ENCODE peak calls at places on chromosomes 5 and 9, in four cellular contexts. One of them, this sample, is unnamed. For H3K4me1, the result is how much of the 10 kb centered on the place peaks cover.

GRCh38 chr9:21813575-21814473 is 11.4 kb downstream of the MTAP start:
- DNase-seq in pancreas: no peak
- DNase-seq in naive thymus-derived CD4-positive, alpha-beta T cell: peak
- DNase-seq in upper lobe of right lung: no peak
- DNase-seq in this sample: peak

GRCh38 chr5:137629646-137630045 is 106.2 kb downstream of the KLHL3 start:
- DNase-seq in pancreas: no peak
- DNase-seq in naive thymus-derived CD4-positive, alpha-beta T cell: peak
- DNase-seq in upper lobe of right lung: no peak
- DNase-seq in this sample: peak

GRCh38 chr5:61631438-61631941 is 299.4 kb downstream of the ZSWIM6 start:
- DNase-seq in pancreas: peak
- DNase-seq in naive thymus-derived CD4-positive, alpha-beta T cell: no peak
- DNase-seq in upper lobe of right lung: peak
- DNase-seq in this sample: no peak

GRCh38 chr9:36049408-36049807 is 12.7 kb downstream of the RECK start:
- DNase-seq in pancreas: no peak
- DNase-seq in naive thymus-derived CD4-positive, alpha-beta T cell: no peak
- DNase-seq in upper lobe of right lung: no peak
- DNase-seq in this sample: no peak

GRCh38 chr9:35423499-35423898 is 66.4 kb upstream of the RUSC2 start:
- DNase-seq in pancreas: no peak
- DNase-seq in naive thymus-derived CD4-positive, alpha-beta T cell: no peak
- DNase-seq in upper lobe of right lung: no peak
- DNase-seq in this sample: no peak

GRCh38 chr5:9447691-9448090 is 98.2 kb downstream of the SEMA5A start:
- DNase-seq in pancreas: no peak
- DNase-seq in naive thymus-derived CD4-positive, alpha-beta T cell: no peak
- DNase-seq in upper lobe of right lung: no peak
- DNase-seq in this sample: no peak

GRCh38 chr9:95757026-95757425 is 118.5 kb upstream of the ERCC6L2 start:
- DNase-seq in pancreas: no peak
- DNase-seq in naive thymus-derived CD4-positive, alpha-beta T cell: no peak
- DNase-seq in upper lobe of right lung: no peak
- DNase-seq in this sample: no peak

GRCh38 chr5:178940569-178941360 is at the start of gene ZNF454:
- DNase-seq in pancreas: peak
- DNase-seq in naive thymus-derived CD4-positive, alpha-beta T cell: no peak
- DNase-seq in upper lobe of right lung: peak
- DNase-seq in this sample: no peak

GRCh38 chr9:75188756-75189155 is 100.4 kb downstream of the OSTF1 start:
- DNase-seq in pancreas: no peak
- DNase-seq in naive thymus-derived CD4-positive, alpha-beta T cell: no peak
- DNase-seq in upper lobe of right lung: no peak
- DNase-seq in this sample: no peak

GRCh38 chr5:124524552-124525232 is 221.7 kb downstream of the ZNF608 start:
- DNase-seq in pancreas: no peak
- DNase-seq in naive thymus-derived CD4-positive, alpha-beta T cell: no peak
- DNase-seq in upper lobe of right lung: no peak
- DNase-seq in this sample: no peak

DNA sequence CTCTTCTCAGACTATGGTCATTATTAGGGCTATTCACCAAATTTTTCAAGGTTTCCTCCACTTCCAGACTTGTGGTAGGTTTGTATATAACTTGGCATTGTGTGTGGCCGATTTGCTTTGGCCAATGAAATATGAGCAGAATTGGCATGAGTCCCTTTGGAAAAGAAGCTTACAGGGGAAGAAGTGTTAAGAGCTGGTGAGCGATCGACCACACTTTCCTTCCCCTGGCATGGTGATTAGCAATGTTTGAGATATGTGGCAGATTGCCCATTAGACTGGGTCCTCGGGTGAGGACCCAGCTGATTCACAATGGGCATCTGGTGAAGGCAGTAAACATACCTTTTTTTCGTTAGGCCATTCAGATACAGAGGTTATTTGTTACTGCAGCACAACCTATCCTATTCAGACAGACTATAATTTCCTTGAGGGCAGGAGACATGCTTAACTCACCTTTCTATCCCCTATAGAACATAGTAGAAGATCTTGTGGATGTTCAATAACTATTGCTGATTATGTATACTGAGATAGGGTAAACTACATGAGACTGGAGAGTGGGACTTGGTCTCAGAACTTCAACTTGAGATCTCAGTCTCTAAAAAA is 62.8 kb upstream of the KLF9 start:
- DNase-seq in pancreas: no peak
- DNase-seq in naive thymus-derived CD4-positive, alpha-beta T cell: no peak
- DNase-seq in upper lobe of right lung: no peak
- DNase-seq in this sample: no peak
- H3K4me1 ChIP-seq in pancreas: half or more
- H3K4me1 ChIP-seq in naive thymus-derived CD4-positive, alpha-beta T cell: under half
- H3K4me1 ChIP-seq in upper lobe of right lung: half or more
- H3K4me1 ChIP-seq in this sample: under half

GRCh38 chr9:109969559-109970237 is 189.7 kb downstream of the PALM2AKAP2 start:
- DNase-seq in pancreas: no peak
- DNase-seq in naive thymus-derived CD4-positive, alpha-beta T cell: no peak
- DNase-seq in upper lobe of right lung: no peak
- DNase-seq in this sample: no peak
- H3K4me1 ChIP-seq in pancreas: under half
- H3K4me1 ChIP-seq in naive thymus-derived CD4-positive, alpha-beta T cell: half or more
- H3K4me1 ChIP-seq in upper lobe of right lung: under half
- H3K4me1 ChIP-seq in this sample: under half

GRCh38 chr9:23750808-23751207 is 75.2 kb downstream of the ELAVL2 start:
- DNase-seq in pancreas: no peak
- DNase-seq in naive thymus-derived CD4-positive, alpha-beta T cell: no peak
- DNase-seq in upper lobe of right lung: no peak
- DNase-seq in this sample: no peak
- H3K4me1 ChIP-seq in pancreas: under half
- H3K4me1 ChIP-seq in naive thymus-derived CD4-positive, alpha-beta T cell: under half
- H3K4me1 ChIP-seq in upper lobe of right lung: under half
- H3K4me1 ChIP-seq in this sample: under half

GRCh38 chr9:97525451-97525850 is 24.0 kb downstream of the TMOD1 start:
- DNase-seq in pancreas: no peak
- DNase-seq in naive thymus-derived CD4-positive, alpha-beta T cell: no peak
- DNase-seq in upper lobe of right lung: no peak
- DNase-seq in this sample: no peak
- H3K4me1 ChIP-seq in pancreas: under half
- H3K4me1 ChIP-seq in naive thymus-derived CD4-positive, alpha-beta T cell: under half
- H3K4me1 ChIP-seq in upper lobe of right lung: under half
- H3K4me1 ChIP-seq in this sample: under half

DNA sequence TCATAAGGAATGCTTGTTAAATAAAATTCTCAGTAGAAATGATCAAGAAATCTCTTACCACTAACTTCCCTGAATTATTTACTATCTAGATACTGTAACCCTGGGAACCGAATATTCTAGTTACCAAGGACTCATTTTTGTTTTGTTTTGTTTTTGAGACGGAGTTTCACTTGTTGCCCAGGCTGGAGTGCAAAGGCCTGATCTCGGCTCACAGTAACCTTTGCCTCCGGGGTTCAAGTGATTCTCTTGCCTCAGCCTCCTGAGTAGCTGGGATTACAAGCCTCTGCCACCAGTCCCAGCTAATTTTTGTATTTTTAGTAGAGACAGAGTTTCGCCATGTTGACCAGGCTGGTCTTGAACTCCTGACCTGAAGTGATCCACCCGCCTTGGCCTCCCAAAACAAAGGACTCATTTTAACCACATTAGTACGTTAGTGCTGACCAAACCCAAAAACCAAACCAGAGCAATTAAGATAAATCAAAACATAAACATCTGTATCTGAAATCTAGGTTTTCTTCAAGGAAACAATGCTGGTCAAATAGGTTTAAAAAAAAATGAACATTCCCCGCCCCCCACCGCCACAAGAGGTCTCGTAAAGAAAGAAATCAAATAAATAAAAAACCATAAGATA is 3.7 kb downstream of the TXN start:
- DNase-seq in pancreas: no peak
- DNase-seq in naive thymus-derived CD4-positive, alpha-beta T cell: no peak
- DNase-seq in upper lobe of right lung: no peak
- DNase-seq in this sample: peak
- H3K4me1 ChIP-seq in pancreas: under half
- H3K4me1 ChIP-seq in naive thymus-derived CD4-positive, alpha-beta T cell: under half
- H3K4me1 ChIP-seq in upper lobe of right lung: under half
- H3K4me1 ChIP-seq in this sample: under half

GRCh38 chr5:7425830-7426229 is 29.9 kb downstream of the ADCY2 start:
- DNase-seq in pancreas: no peak
- DNase-seq in naive thymus-derived CD4-positive, alpha-beta T cell: no peak
- DNase-seq in upper lobe of right lung: no peak
- DNase-seq in this sample: no peak
- H3K4me1 ChIP-seq in pancreas: under half
- H3K4me1 ChIP-seq in naive thymus-derived CD4-positive, alpha-beta T cell: under half
- H3K4me1 ChIP-seq in upper lobe of right lung: under half
- H3K4me1 ChIP-seq in this sample: under half

GRCh38 chr5:139668064-139668880 is 20.1 kb downstream of the CXXC5 start:
- DNase-seq in pancreas: peak
- DNase-seq in naive thymus-derived CD4-positive, alpha-beta T cell: no peak
- DNase-seq in upper lobe of right lung: peak
- DNase-seq in this sample: peak
- H3K4me1 ChIP-seq in pancreas: half or more
- H3K4me1 ChIP-seq in naive thymus-derived CD4-positive, alpha-beta T cell: under half
- H3K4me1 ChIP-seq in upper lobe of right lung: half or more
- H3K4me1 ChIP-seq in this sample: under half

GRCh38 chr9:110996436-110997224 is 41.6 kb downstream of the LPAR1 start:
- DNase-seq in pancreas: no peak
- DNase-seq in naive thymus-derived CD4-positive, alpha-beta T cell: no peak
- DNase-seq in upper lobe of right lung: no peak
- DNase-seq in this sample: no peak

GRCh38 chr9:110994771-110995241 is 43.5 kb downstream of the LPAR1 start:
- DNase-seq in pancreas: no peak
- DNase-seq in naive thymus-derived CD4-positive, alpha-beta T cell: no peak
- DNase-seq in upper lobe of right lung: no peak
- DNase-seq in this sample: no peak

GRCh38 chr9:110997847-110998246 is 40.4 kb downstream of the LPAR1 start:
- DNase-seq in pancreas: no peak
- DNase-seq in naive thymus-derived CD4-positive, alpha-beta T cell: no peak
- DNase-seq in upper lobe of right lung: no peak
- DNase-seq in this sample: no peak

GRCh38 chr9:110999379-110999778 is 38.9 kb downstream of the LPAR1 start:
- DNase-seq in pancreas: no peak
- DNase-seq in naive thymus-derived CD4-positive, alpha-beta T cell: no peak
- DNase-seq in upper lobe of right lung: no peak
- DNase-seq in this sample: no peak

DNA sequence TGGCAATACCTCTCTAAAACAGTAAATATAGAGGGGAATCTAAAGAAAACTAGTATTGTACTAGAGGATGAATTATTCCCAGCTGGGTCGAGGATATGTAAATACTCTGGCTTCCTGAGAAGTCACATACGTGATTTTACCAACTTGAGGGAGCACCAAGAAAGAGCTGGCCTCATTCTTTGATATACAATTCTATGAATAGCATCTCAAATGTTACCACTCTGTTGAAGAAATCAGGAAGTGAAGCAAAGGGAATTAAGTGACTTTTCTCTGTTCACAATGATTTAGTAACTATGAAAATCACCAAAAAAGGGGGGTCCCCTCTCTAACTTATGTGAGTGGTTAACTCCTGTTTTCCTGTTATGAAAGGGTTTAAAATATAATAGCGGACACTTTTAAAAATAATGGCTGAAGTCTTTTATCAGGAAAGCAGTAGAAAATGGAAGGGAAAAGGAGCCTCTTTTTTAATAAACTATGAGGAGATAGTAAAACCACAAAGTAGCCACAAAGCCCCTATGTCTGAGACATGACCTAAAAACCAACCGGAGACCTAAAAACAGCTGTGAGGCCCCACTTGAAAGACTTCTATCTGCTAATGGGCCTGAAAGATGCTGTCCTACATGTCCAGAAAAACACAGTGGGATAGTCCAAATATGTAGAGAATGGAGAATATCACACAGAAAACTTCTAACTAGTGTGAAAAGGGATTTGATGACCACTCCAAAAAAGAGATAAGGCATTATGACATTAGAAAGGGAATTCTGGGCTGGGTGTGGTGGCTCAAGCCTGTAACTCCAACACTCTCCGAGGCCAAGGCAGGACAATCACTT is 42.5 kb downstream of the LPAR1 start:
- DNase-seq in pancreas: no peak
- DNase-seq in naive thymus-derived CD4-positive, alpha-beta T cell: no peak
- DNase-seq in upper lobe of right lung: no peak
- DNase-seq in this sample: no peak
- H3K4me1 ChIP-seq in pancreas: under half
- H3K4me1 ChIP-seq in naive thymus-derived CD4-positive, alpha-beta T cell: under half
- H3K4me1 ChIP-seq in upper lobe of right lung: under half
- H3K4me1 ChIP-seq in this sample: under half